ENCODE peak calls at places on chromosomes 13 and 19, in five cellular contexts. M, C, N, E and G are unnamed samples. For H3K9me3 and H3K4me1, the result is how much of the 10 kb centered on the place peaks cover.

GRCh38 chr13:99045396-99045795 is 67.5 kb upstream of the DOCK9 start:
- DNase-seq in M (no peak), C (peak), N (no peak), E (peak), G (no peak)

GRCh38 chr19:49491030-49491803 is 3.8 kb downstream of the RPL13A start:
- DNase-seq in E (no peak), N (no peak), C (no peak), M (no peak), G (no peak)

GRCh38 chr19:4534836-4535658 is at the start of gene PLIN5:
- DNase-seq in E (peak), M (no peak), C (peak), N (peak), G (peak)

GRCh38 chr13:34409496-34410163 is 532.4 kb upstream of the NBEA start:
- DNase-seq in E (no peak), C (no peak), M (no peak), N (no peak), G (no peak)

GRCh38 chr13:79485014-79485441 is 4.1 kb downstream of the NDFIP2 start:
- DNase-seq in C (peak), M (no peak), E (peak), N (no peak), G (peak)

GRCh38 chr13:106649495-106649894 is 81.6 kb upstream of the ARGLU1 start:
- DNase-seq in M (no peak), C (peak), E (peak), N (no peak), G (no peak)

GRCh38 chr19:18743281-18743825 is 47.8 kb downstream of the COMP start:
- DNase-seq in M (no peak), N (peak), C (no peak), E (peak), G (peak)

GRCh38 chr19:19388568-19389555 is 16.6 kb upstream of the GATAD2A start:
- DNase-seq in N (no peak), M (no peak), C (no peak), E (no peak), G (no peak)

GRCh38 chr13:72757792-72758535 is 23.7 kb downstream of the DIS3 start:
- DNase-seq in E (peak), M (no peak), N (no peak), C (no peak), G (no peak)

GRCh38 chr19:5128251-5128931 is 159.5 kb downstream of the KDM4B start:
- DNase-seq in E (peak), N (peak), C (no peak), M (peak), G (peak)

GRCh38 chr13:83620535-83621220 is 261.6 kb downstream of the SLITRK1 start:
- DNase-seq in E (peak), N (no peak), C (no peak), M (no peak), G (no peak)

GRCh38 chr13:91133941-91134772 is 213.3 kb upstream of the MIR17HG start:
- DNase-seq in C (peak), E (peak), N (no peak), M (no peak), G (peak)

GRCh38 chr13:39811051-39811450 is 155.6 kb downstream of the COG6 start:
- DNase-seq in C (no peak), N (no peak), M (no peak), E (no peak), G (no peak)

GRCh38 chr19:12723383-12723642 is 419 bp downstream of the TNPO2 start:
- DNase-seq in C (no peak), M (no peak), E (peak), N (no peak), G (no peak)

GRCh38 chr13:65966991-65967451 is 1263.1 kb downstream of the PCDH9 start:
- DNase-seq in E (peak), M (no peak), N (no peak), C (no peak), G (no peak)

GRCh38 chr19:5314012-5314906 is 26.4 kb downstream of the PTPRS start:
- DNase-seq in E (peak), C (no peak), M (no peak), N (no peak), G (no peak)

GRCh38 chr13:110559429-110559943 is 2.0 kb downstream of the RAB20 start:
- DNase-seq in C (peak), E (peak), N (peak), M (no peak), G (no peak)

GRCh38 chr19:5083547-5083965 is 114.6 kb downstream of the KDM4B start:
- DNase-seq in M (no peak), E (no peak), N (peak), C (no peak), G (no peak)

GRCh38 chr13:100544866-100545683 is 43.5 kb downstream of the GGACT start:
- DNase-seq in N (peak), E (no peak), M (no peak), C (no peak), G (peak)

GRCh38 chr13:26476744-26477129 is 80.7 kb upstream of the WASF3 start:
- DNase-seq in N (no peak), M (no peak), C (no peak), E (no peak), G (no peak)

GRCh38 chr19:4715529-4716221 is 8.0 kb downstream of the DPP9 start:
- DNase-seq in C (no peak), E (no peak), M (no peak), N (peak), G (no peak)

GRCh38 chr19:11286312-11286974 is 9.5 kb upstream of the TSPAN16 start:
- DNase-seq in M (no peak), C (no peak), E (peak), N (peak), G (no peak)

GRCh38 chr13:32272021-32272695 is 43.0 kb downstream of the ZAR1L start:
- DNase-seq in N (no peak), C (peak), M (no peak), E (no peak), G (no peak)

GRCh38 chr13:27406178-27406939 is 18.1 kb upstream of the GTF3A start:
- DNase-seq in E (peak), N (no peak), M (no peak), C (peak), G (peak)

GRCh38 chr13:41960195-41960699 is 662 bp downstream of the VWA8 start:
- DNase-seq in C (no peak), E (peak), M (no peak), N (peak), G (no peak)

GRCh38 chr13:69690999-69691398 is 416.6 kb upstream of the ATXN8OS start:
- DNase-seq in C (no peak), N (no peak), M (no peak), E (no peak), G (no peak)

GRCh38 chr19:18131841-18132596 is 20.9 kb upstream of the PIK3R2 start:
- DNase-seq in N (no peak), M (no peak), E (no peak), C (no peak), G (no peak)

GRCh38 chr13:37534181-37534580 is 64.4 kb downstream of the POSTN start:
- DNase-seq in C (no peak), M (no peak), N (no peak), E (peak), G (no peak)

GRCh38 chr13:98664924-98665637 is 87.4 kb downstream of the SLC15A1 start:
- DNase-seq in C (peak), M (no peak), E (no peak), N (no peak), G (no peak)

GRCh38 chr13:33639158-33639557 is 178.8 kb upstream of the RFC3 start:
- DNase-seq in M (no peak), E (peak), N (peak), C (no peak), G (no peak)

GRCh38 chr13:98563071-98563470 is 13.8 kb downstream of the STK24 start:
- DNase-seq in M (no peak), N (no peak), C (no peak), E (no peak), G (no peak)

GRCh38 chr13:111917086-111917485 is 149.9 kb upstream of the SOX1 start:
- DNase-seq in N (no peak), E (no peak), C (no peak), M (no peak), G (no peak)
- H3K9me3 ChIP-seq in N (under half), E (half or more), C (under half), M (under half), G (under half)

DNA sequence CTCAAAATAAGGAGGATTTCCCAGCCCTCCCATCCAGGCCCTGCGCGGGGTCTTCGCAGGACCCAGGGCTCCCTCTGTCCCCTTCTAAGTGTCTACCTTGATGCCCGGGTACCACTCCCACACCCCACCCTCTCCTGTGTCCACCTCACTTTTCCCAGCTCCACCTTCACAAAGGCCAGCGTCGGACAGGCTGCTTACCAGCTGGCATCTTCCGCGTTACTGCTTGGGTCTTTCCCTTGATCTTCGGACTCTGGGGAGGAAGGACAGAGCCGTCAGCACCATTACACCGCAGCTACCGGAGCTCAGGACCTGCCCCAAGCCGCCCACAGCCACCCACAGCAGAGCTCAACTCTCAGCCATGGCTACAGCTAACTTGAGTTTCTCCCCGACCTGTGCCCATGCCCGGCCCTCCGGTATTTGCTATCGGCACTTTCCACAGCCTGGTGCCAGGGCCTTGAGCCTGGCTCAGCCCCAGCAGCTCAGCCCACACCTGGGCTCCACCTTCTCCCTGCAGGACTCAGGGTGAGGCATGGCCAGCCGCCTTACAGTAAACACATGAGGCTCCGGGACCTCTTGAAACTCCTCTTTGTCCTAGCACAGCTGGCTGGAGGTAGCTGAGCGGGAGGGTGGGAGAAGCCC is 3.8 kb downstream of the C13orf46 start:
- DNase-seq in E (no peak), M (no peak), N (no peak), C (peak), G (peak)
- H3K4me1 ChIP-seq in E (under half), M (under half), N (under half), C (under half), G (under half)

GRCh38 chr19:57434386-57435061 is 601 bp upstream of the ZNF749 start:
- DNase-seq in M (no peak), N (no peak), C (no peak), E (no peak), G (no peak)

GRCh38 chr19:57437931-57438330 is 2.8 kb downstream of the ZNF749 start:
- DNase-seq in E (peak), C (no peak), N (no peak), M (no peak), G (no peak)

GRCh38 chr19:57438925-57439324 is 3.8 kb downstream of the ZNF749 start:
- DNase-seq in C (no peak), M (no peak), N (no peak), E (no peak), G (no peak)

GRCh38 chr19:57435062-57435978 is at the start of gene ZNF749:
- DNase-seq in C (peak), E (peak), N (peak), M (peak), G (peak)

GRCh38 chr19:57436392-57436791 is 1.3 kb downstream of the ZNF749 start:
- DNase-seq in N (no peak), M (no peak), C (no peak), E (no peak), G (no peak)
- H3K4me3 ChIP-seq in N (peak), M (no peak), C (peak), E (peak), G (peak)

GRCh38 chr19:8905342-8905741 is 73.2 kb downstream of the MBD3L1 start:
- DNase-seq in E (no peak), N (no peak), C (no peak), M (no peak), G (no peak)

GRCh38 chr19:8900421-8900820 is 68.2 kb downstream of the MBD3L1 start:
- DNase-seq in C (no peak), N (no peak), E (no peak), M (no peak), G (no peak)

GRCh38 chr19:8904597-8904996 is 72.4 kb downstream of the MBD3L1 start:
- DNase-seq in C (no peak), N (no peak), M (no peak), E (no peak), G (no peak)

GRCh38 chr19:8899356-8899755 is 67.2 kb downstream of the MBD3L1 start:
- DNase-seq in C (no peak), E (no peak), N (no peak), M (no peak), G (no peak)

DNA sequence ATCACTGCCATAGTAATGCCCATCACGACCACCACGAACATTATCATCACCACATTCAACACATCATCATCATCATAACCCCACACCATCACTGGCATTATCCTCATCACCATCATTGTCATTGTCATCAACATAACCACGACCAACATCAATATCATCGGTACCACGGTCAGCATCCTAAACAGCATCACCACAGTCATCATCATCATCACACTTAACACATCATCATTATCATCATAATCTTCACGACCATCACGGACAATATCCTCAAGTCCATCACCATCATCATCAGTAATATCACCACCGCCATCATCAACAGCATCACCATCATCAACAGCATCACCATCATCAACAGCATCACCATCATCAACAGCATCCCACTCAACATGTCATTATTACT is 70.3 kb downstream of the MBD3L1 start:
- DNase-seq in M (no peak), C (no peak), N (no peak), E (no peak), G (no peak)
- H3K9me3 ChIP-seq in M (under half), C (under half), N (under half), E (under half), G (under half)

DNA sequence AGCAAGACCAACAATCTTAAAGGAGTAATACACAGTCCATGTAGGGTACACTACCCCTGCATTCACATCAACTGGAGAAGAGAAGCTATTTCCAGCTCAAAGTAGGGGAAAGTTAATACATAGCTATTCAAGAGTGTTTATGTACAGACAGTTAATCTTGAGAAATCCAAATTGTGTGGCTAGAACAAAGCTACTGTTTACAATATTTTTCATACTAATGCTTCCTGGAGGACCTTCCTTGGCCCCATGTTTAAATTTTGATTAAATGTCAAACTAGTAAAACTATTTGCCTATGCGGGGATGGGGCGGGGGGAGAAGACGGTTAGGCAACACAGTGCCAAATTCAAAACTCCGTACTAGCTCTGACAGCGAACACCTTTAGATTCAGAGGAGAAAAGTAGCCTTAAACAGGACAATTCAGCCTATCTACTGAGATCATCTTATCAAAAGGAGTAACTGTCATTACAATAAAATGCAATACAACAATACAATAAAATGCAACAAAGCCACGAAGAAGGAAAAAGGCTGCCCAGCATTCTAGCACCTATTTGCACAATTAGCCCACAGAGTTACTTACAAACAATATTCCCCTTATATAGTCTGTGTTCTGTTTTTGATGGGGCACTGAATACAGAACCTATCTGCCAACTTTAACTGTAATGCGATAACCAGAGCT is 29.1 kb downstream of the BRD4 start:
- DNase-seq in E (peak), M (no peak), C (peak), N (no peak), G (peak)
- H3K4me1 ChIP-seq in E (under half), M (half or more), C (under half), N (under half), G (under half)